ENCODE peak calls at places on chromosomes 12 and 14, in five cellular contexts. J, B, Y, V and C are unnamed samples.

GRCh38 chr14:102909911-102910310 is 12.6 kb upstream of the AMN start:
- DNase-seq in J (no peak), Y (no peak), B (no peak), V (no peak), C (no peak)

GRCh38 chr12:31485570-31485969 is 105.4 kb downstream of the DENND5B start:
- DNase-seq in B (no peak), Y (peak; percentile 40), V (no peak), J (no peak), C (no peak)

GRCh38 chr14:51544901-51545300 is 106.8 kb upstream of the FRMD6 start:
- DNase-seq in V (no peak), J (no peak), B (no peak), Y (no peak), C (no peak)

GRCh38 chr14:32703246-32703645 is 235.4 kb upstream of the NPAS3 start:
- DNase-seq in V (no peak), B (no peak), J (no peak), Y (no peak), C (no peak)

GRCh38 chr14:104223101-104223809 is 84.9 kb downstream of the KIF26A start:
- DNase-seq in B (no peak), Y (no peak), J (no peak), V (no peak), C (no peak)

GRCh38 chr12:110907583-110907982 is 12.8 kb downstream of the MYL2 start:
- DNase-seq in V (no peak), J (no peak), Y (no peak), B (no peak), C (no peak)

GRCh38 chr12:104411826-104412626 is 44.7 kb upstream of the CHST11 start:
- DNase-seq in Y (no peak), J (no peak), B (no peak), V (no peak), C (no peak)

GRCh38 chr12:976644-977043 is 14.4 kb upstream of the ERC1 start:
- DNase-seq in V (no peak), Y (no peak), J (no peak), B (no peak), C (no peak)

GRCh38 chr14:56751471-56751870 is 58.8 kb downstream of the OTX2 start:
- DNase-seq in Y (no peak), J (no peak), B (no peak), V (no peak), C (no peak)

GRCh38 chr12:131944601-131945251 is 5.0 kb upstream of the EP400 start:
- DNase-seq in J (no peak), Y (no peak), B (no peak), V (no peak), C (no peak)

GRCh38 chr12:9708853-9709252 is 24.0 kb downstream of the CLECL1 start:
- DNase-seq in V (no peak), Y (no peak), B (no peak), J (no peak), C (no peak)

GRCh38 chr12:132604108-132605054 is 6.0 kb downstream of the LRCOL1 start:
- DNase-seq in J (no peak), B (no peak), Y (no peak), V (no peak), C (no peak)

GRCh38 chr12:89906178-89906577 is 197.5 kb upstream of the ATP2B1 start:
- DNase-seq in B (no peak), Y (no peak), V (no peak), J (no peak), C (no peak)

GRCh38 chr12:20560935-20561334 is 134.2 kb upstream of the SLCO1C1 start:
- DNase-seq in J (no peak), Y (no peak), B (no peak), V (no peak), C (no peak)

GRCh38 chr12:45669093-45669492 is 60.4 kb upstream of the ARID2 start:
- DNase-seq in V (no peak), B (no peak), J (no peak), Y (no peak), C (no peak)

GRCh38 chr12:59972941-59973340 is 377.1 kb downstream of the SLC16A7 start:
- DNase-seq in B (peak; percentile 50), Y (peak; percentile 89), J (no peak), V (no peak), C (no peak)